ENCODE peak calls at places on chromosomes 12 and 14, in eight cellular contexts. One of them, this sample, is unnamed.

GRCh38 chr14:24411468-24412454 is 13.0 kb downstream of the NYNRIN start:
- DNase-seq in HepG2: peak; percentile 69
- DNase-seq in sigmoid colon: peak; percentile 69
- DNase-seq in spleen: no peak
- DNase-seq in prostate gland: no peak
- DNase-seq in endothelial cell of umbilical vein: peak; percentile 70
- DNase-seq in stomach: peak; percentile 52
- DNase-seq in GM12878: no peak
- DNase-seq in this sample: no peak

GRCh38 chr14:76782885-76783566 is 21.8 kb downstream of the VASH1 start:
- DNase-seq in HepG2: no peak
- DNase-seq in sigmoid colon: no peak
- DNase-seq in spleen: peak; percentile 53
- DNase-seq in prostate gland: no peak
- DNase-seq in endothelial cell of umbilical vein: no peak
- DNase-seq in stomach: no peak
- DNase-seq in GM12878: no peak
- DNase-seq in this sample: no peak

GRCh38 chr12:57127101-57127709 is 1.1 kb upstream of the LRP1 start:
- DNase-seq in HepG2: peak; percentile 84
- DNase-seq in sigmoid colon: peak; percentile 85
- DNase-seq in spleen: peak; percentile 80
- DNase-seq in prostate gland: peak; percentile 73
- DNase-seq in endothelial cell of umbilical vein: no peak
- DNase-seq in stomach: peak; percentile 84
- DNase-seq in GM12878: no peak
- DNase-seq in this sample: no peak

GRCh38 chr12:97308576-97309198 is 153.9 kb upstream of the RMST start:
- DNase-seq in HepG2: peak; percentile 39
- DNase-seq in sigmoid colon: no peak
- DNase-seq in spleen: no peak
- DNase-seq in prostate gland: peak; percentile 33
- DNase-seq in endothelial cell of umbilical vein: peak; percentile 77
- DNase-seq in stomach: no peak
- DNase-seq in GM12878: peak; percentile 15
- DNase-seq in this sample: peak; percentile 58

GRCh38 chr12:64080319-64081008 is 141.6 kb downstream of the KICS2 start:
- DNase-seq in HepG2: no peak
- DNase-seq in sigmoid colon: no peak
- DNase-seq in spleen: no peak
- DNase-seq in prostate gland: peak; percentile 65
- DNase-seq in endothelial cell of umbilical vein: no peak
- DNase-seq in stomach: peak; percentile 36
- DNase-seq in GM12878: no peak
- DNase-seq in this sample: no peak

GRCh38 chr14:72141084-72141483 is 208.9 kb downstream of the RGS6 start:
- DNase-seq in HepG2: no peak
- DNase-seq in sigmoid colon: no peak
- DNase-seq in spleen: no peak
- DNase-seq in prostate gland: no peak
- DNase-seq in endothelial cell of umbilical vein: no peak
- DNase-seq in stomach: no peak
- DNase-seq in GM12878: no peak
- DNase-seq in this sample: no peak

GRCh38 chr14:69580009-69580577 is 5.4 kb upstream of the CCDC177 start:
- DNase-seq in HepG2: peak; percentile 95
- DNase-seq in sigmoid colon: no peak
- DNase-seq in spleen: no peak
- DNase-seq in prostate gland: no peak
- DNase-seq in endothelial cell of umbilical vein: peak; percentile 36
- DNase-seq in stomach: peak; percentile 30
- DNase-seq in GM12878: no peak
- DNase-seq in this sample: no peak

GRCh38 chr12:117380083-117380482 is 18.7 kb upstream of the NOS1 start:
- DNase-seq in HepG2: no peak
- DNase-seq in sigmoid colon: no peak
- DNase-seq in spleen: no peak
- DNase-seq in prostate gland: no peak
- DNase-seq in endothelial cell of umbilical vein: no peak
- DNase-seq in stomach: no peak
- DNase-seq in GM12878: no peak
- DNase-seq in this sample: no peak

GRCh38 chr14:68979722-68980552 is 835 bp upstream of the ACTN1 start:
- DNase-seq in HepG2: no peak
- DNase-seq in sigmoid colon: peak; percentile 87
- DNase-seq in spleen: peak; percentile 83
- DNase-seq in prostate gland: peak; percentile 44
- DNase-seq in endothelial cell of umbilical vein: peak; percentile 39
- DNase-seq in stomach: peak; percentile 54
- DNase-seq in GM12878: no peak
- DNase-seq in this sample: no peak

GRCh38 chr12:120225852-120226640 is 25.1 kb upstream of the RPLP0 start:
- DNase-seq in HepG2: no peak
- DNase-seq in sigmoid colon: peak; percentile 68
- DNase-seq in spleen: peak; percentile 90
- DNase-seq in prostate gland: no peak
- DNase-seq in endothelial cell of umbilical vein: no peak
- DNase-seq in stomach: peak; percentile 74
- DNase-seq in GM12878: no peak
- DNase-seq in this sample: no peak

GRCh38 chr12:51947597-51947996 is 3.9 kb upstream of the ACVR1B start:
- DNase-seq in HepG2: no peak
- DNase-seq in sigmoid colon: no peak
- DNase-seq in spleen: no peak
- DNase-seq in prostate gland: no peak
- DNase-seq in endothelial cell of umbilical vein: no peak
- DNase-seq in stomach: no peak
- DNase-seq in GM12878: no peak
- DNase-seq in this sample: no peak

GRCh38 chr12:114759635-114760034 is 75.7 kb upstream of the TBX3 start:
- DNase-seq in HepG2: no peak
- DNase-seq in sigmoid colon: no peak
- DNase-seq in spleen: no peak
- DNase-seq in prostate gland: no peak
- DNase-seq in endothelial cell of umbilical vein: no peak
- DNase-seq in stomach: no peak
- DNase-seq in GM12878: no peak
- DNase-seq in this sample: no peak

GRCh38 chr12:76337583-76337982 is 10.6 kb downstream of the BBS10 start:
- DNase-seq in HepG2: no peak
- DNase-seq in sigmoid colon: no peak
- DNase-seq in spleen: no peak
- DNase-seq in prostate gland: no peak
- DNase-seq in endothelial cell of umbilical vein: peak; percentile 52
- DNase-seq in stomach: no peak
- DNase-seq in GM12878: no peak
- DNase-seq in this sample: no peak

GRCh38 chr12:1864867-1865266 is 44.5 kb downstream of the LRTM2 start:
- DNase-seq in HepG2: no peak
- DNase-seq in sigmoid colon: no peak
- DNase-seq in spleen: no peak
- DNase-seq in prostate gland: no peak
- DNase-seq in endothelial cell of umbilical vein: no peak
- DNase-seq in stomach: peak; percentile 19
- DNase-seq in GM12878: no peak
- DNase-seq in this sample: no peak

GRCh38 chr12:26691234-26691970 is 141.6 kb downstream of the ITPR2 start:
- DNase-seq in HepG2: peak; percentile 24
- DNase-seq in sigmoid colon: no peak
- DNase-seq in spleen: no peak
- DNase-seq in prostate gland: no peak
- DNase-seq in endothelial cell of umbilical vein: peak; percentile 96
- DNase-seq in stomach: no peak
- DNase-seq in GM12878: no peak
- DNase-seq in this sample: no peak

GRCh38 chr14:91737619-91738018 is 5.7 kb upstream of the CATSPERB start:
- DNase-seq in HepG2: no peak
- DNase-seq in sigmoid colon: no peak
- DNase-seq in spleen: no peak
- DNase-seq in prostate gland: no peak
- DNase-seq in endothelial cell of umbilical vein: no peak
- DNase-seq in stomach: no peak
- DNase-seq in GM12878: no peak
- DNase-seq in this sample: no peak

GRCh38 chr14:91748049-91748448 is 16.2 kb upstream of the CATSPERB start:
- DNase-seq in HepG2: no peak
- DNase-seq in sigmoid colon: no peak
- DNase-seq in spleen: no peak
- DNase-seq in prostate gland: no peak
- DNase-seq in endothelial cell of umbilical vein: no peak
- DNase-seq in stomach: no peak
- DNase-seq in GM12878: no peak
- DNase-seq in this sample: no peak

GRCh38 chr14:91745329-91745728 is 13.4 kb upstream of the CATSPERB start:
- DNase-seq in HepG2: no peak
- DNase-seq in sigmoid colon: no peak
- DNase-seq in spleen: no peak
- DNase-seq in prostate gland: no peak
- DNase-seq in endothelial cell of umbilical vein: no peak
- DNase-seq in stomach: no peak
- DNase-seq in GM12878: no peak
- DNase-seq in this sample: no peak

GRCh38 chr14:91744068-91744480 is 12.2 kb upstream of the CATSPERB start:
- DNase-seq in HepG2: no peak
- DNase-seq in sigmoid colon: no peak
- DNase-seq in spleen: no peak
- DNase-seq in prostate gland: no peak
- DNase-seq in endothelial cell of umbilical vein: peak; percentile 37
- DNase-seq in stomach: peak; percentile 60
- DNase-seq in GM12878: no peak
- DNase-seq in this sample: no peak

GRCh38 chr14:91742956-91743653 is 11.2 kb upstream of the CATSPERB start:
- DNase-seq in HepG2: no peak
- DNase-seq in sigmoid colon: no peak
- DNase-seq in spleen: no peak
- DNase-seq in prostate gland: no peak
- DNase-seq in endothelial cell of umbilical vein: no peak
- DNase-seq in stomach: no peak
- DNase-seq in GM12878: no peak
- DNase-seq in this sample: no peak
- H3K27ac ChIP-seq in HepG2: no peak overlapping the region
- H3K27ac ChIP-seq in sigmoid colon: no peak overlapping the region
- H3K27ac ChIP-seq in spleen: no peak overlapping the region
- H3K27ac ChIP-seq in prostate gland: no peak overlapping the region
- H3K27ac ChIP-seq in endothelial cell of umbilical vein: no peak overlapping the region
- H3K27ac ChIP-seq in stomach: peak overlapping the region; percentile 78
- H3K27ac ChIP-seq in GM12878: no peak overlapping the region
- H3K27ac ChIP-seq in this sample: no peak overlapping the region

GRCh38 chr12:30043151-30043550 is 259.4 kb upstream of the TMTC1 start:
- DNase-seq in HepG2: no peak
- DNase-seq in sigmoid colon: no peak
- DNase-seq in spleen: no peak
- DNase-seq in prostate gland: no peak
- DNase-seq in endothelial cell of umbilical vein: no peak
- DNase-seq in stomach: no peak
- DNase-seq in GM12878: no peak
- DNase-seq in this sample: no peak

GRCh38 chr12:30044206-30044605 is 260.5 kb upstream of the TMTC1 start:
- DNase-seq in HepG2: no peak
- DNase-seq in sigmoid colon: no peak
- DNase-seq in spleen: no peak
- DNase-seq in prostate gland: no peak
- DNase-seq in endothelial cell of umbilical vein: no peak
- DNase-seq in stomach: no peak
- DNase-seq in GM12878: no peak
- DNase-seq in this sample: no peak

GRCh38 chr12:30046376-30046775 is 262.6 kb upstream of the TMTC1 start:
- DNase-seq in HepG2: no peak
- DNase-seq in sigmoid colon: no peak
- DNase-seq in spleen: no peak
- DNase-seq in prostate gland: no peak
- DNase-seq in endothelial cell of umbilical vein: no peak
- DNase-seq in stomach: no peak
- DNase-seq in GM12878: no peak
- DNase-seq in this sample: no peak

GRCh38 chr12:30045171-30045570 is 261.4 kb upstream of the TMTC1 start:
- DNase-seq in HepG2: no peak
- DNase-seq in sigmoid colon: no peak
- DNase-seq in spleen: no peak
- DNase-seq in prostate gland: no peak
- DNase-seq in endothelial cell of umbilical vein: no peak
- DNase-seq in stomach: no peak
- DNase-seq in GM12878: no peak
- DNase-seq in this sample: no peak

DNA sequence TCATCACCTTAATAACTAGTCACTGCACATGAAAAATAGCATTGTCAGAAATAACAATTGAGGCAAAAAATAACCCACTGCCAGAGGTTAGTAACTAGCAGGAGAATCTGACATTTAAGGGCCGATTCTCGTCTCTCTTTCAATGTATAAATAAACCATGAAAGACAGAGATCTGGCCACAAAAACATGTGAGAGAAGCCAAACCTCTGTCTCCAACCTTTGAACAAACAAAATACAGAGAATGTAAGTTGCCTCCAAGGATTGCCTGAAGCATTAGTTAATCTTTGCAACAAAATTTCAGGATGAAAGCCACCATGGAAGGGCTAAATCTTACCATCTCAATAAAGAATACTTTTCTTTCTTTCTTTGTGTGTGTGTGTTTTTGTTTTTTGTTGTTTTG is 257.4 kb upstream of the TMTC1 start:
- DNase-seq in HepG2: no peak
- DNase-seq in sigmoid colon: no peak
- DNase-seq in spleen: no peak
- DNase-seq in prostate gland: no peak
- DNase-seq in endothelial cell of umbilical vein: no peak
- DNase-seq in stomach: no peak
- DNase-seq in GM12878: no peak
- DNase-seq in this sample: no peak
- TF ChIP-seq POLR2AphosphoS5 in HepG2: no peak
- TF ChIP-seq POLR2AphosphoS5 in sigmoid colon: no peak
- TF ChIP-seq POLR2AphosphoS5 in spleen: no peak
- TF ChIP-seq POLR2AphosphoS5 in prostate gland: no peak
- TF ChIP-seq POLR2AphosphoS5 in endothelial cell of umbilical vein: no peak
- TF ChIP-seq POLR2AphosphoS5 in stomach: no peak
- TF ChIP-seq POLR2AphosphoS5 in GM12878: no peak
- TF ChIP-seq POLR2AphosphoS5 in this sample: no peak

GRCh38 chr12:32568241-32568640 is 110.9 kb upstream of the DNM1L start:
- DNase-seq in HepG2: peak; percentile 31
- DNase-seq in sigmoid colon: no peak
- DNase-seq in spleen: no peak
- DNase-seq in prostate gland: no peak
- DNase-seq in endothelial cell of umbilical vein: peak; percentile 87
- DNase-seq in stomach: no peak
- DNase-seq in GM12878: no peak
- DNase-seq in this sample: no peak
- H3K27ac ChIP-seq in HepG2: no peak overlapping the region
- H3K27ac ChIP-seq in sigmoid colon: peak overlapping the region; percentile 39
- H3K27ac ChIP-seq in spleen: no peak overlapping the region
- H3K27ac ChIP-seq in prostate gland: no peak overlapping the region
- H3K27ac ChIP-seq in endothelial cell of umbilical vein: peak overlapping the region; percentile 79
- H3K27ac ChIP-seq in stomach: peak overlapping the region; percentile 72
- H3K27ac ChIP-seq in GM12878: no peak overlapping the region
- H3K27ac ChIP-seq in this sample: peak overlapping the region; percentile 9

DNA sequence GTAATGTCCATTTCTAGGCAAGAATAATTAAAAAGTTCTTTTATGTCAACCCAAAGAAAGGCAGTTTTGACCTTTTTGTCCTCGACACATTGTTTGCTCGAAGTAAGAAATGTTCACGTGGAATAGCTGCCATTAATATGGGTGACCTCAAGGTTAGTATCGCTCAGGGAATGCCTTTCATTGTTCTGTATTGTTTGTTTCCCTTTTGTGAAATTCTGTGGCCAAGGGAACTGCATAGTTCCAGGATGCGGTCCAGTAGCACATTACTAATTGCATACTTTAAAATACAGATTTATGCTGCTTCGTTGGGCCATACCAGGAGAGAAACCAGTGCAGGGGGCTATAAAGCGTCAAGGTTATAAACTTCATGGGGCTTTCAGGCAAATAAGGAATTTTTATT is 73.3 kb upstream of the USP44 start:
- DNase-seq in HepG2: peak; percentile 28
- DNase-seq in sigmoid colon: no peak
- DNase-seq in spleen: no peak
- DNase-seq in prostate gland: no peak
- DNase-seq in endothelial cell of umbilical vein: peak; percentile 97
- DNase-seq in stomach: peak; percentile 36
- DNase-seq in GM12878: no peak
- DNase-seq in this sample: no peak
- TF ChIP-seq POLR2AphosphoS5 in HepG2: no peak
- TF ChIP-seq POLR2AphosphoS5 in sigmoid colon: no peak
- TF ChIP-seq POLR2AphosphoS5 in spleen: no peak
- TF ChIP-seq POLR2AphosphoS5 in prostate gland: no peak
- TF ChIP-seq POLR2AphosphoS5 in endothelial cell of umbilical vein: no peak
- TF ChIP-seq POLR2AphosphoS5 in stomach: peak; percentile 83
- TF ChIP-seq POLR2AphosphoS5 in GM12878: no peak
- TF ChIP-seq POLR2AphosphoS5 in this sample: no peak

This sample was measured in SK-N-MC.